ENCODE peak calls at places on chromosomes 4 and X, in six cellular contexts. X is coronary artery, M is HT1080, I is EH, V is aorta, H is astrocyte of the cerebellum. D is an unnamed sample.

GRCh38 chrX:68343551-68343950 is 89.7 kb downstream of the OPHN1 start:
- DNase-seq in V (no peak), M (no peak), I (no peak), H (no peak), X (no peak), D (no peak)

GRCh38 chr4:30866444-30866843 is 146.3 kb downstream of the PCDH7 start:
- DNase-seq in X (no peak), V (no peak), M (no peak), H (no peak), I (peak), D (no peak)

GRCh38 chr4:175622887-175623286 is 189.2 kb downstream of the GPM6A start:
- DNase-seq in V (no peak), I (peak), H (no peak), M (no peak), X (no peak), D (no peak)

GRCh38 chr4:67928547-67928946 is 34.7 kb downstream of the TMPRSS11A start:
- DNase-seq in V (no peak), I (no peak), X (no peak), M (peak), H (no peak), D (no peak)

GRCh38 chr4:172709376-172709775 is 459.2 kb upstream of the GALNT7 start:
- DNase-seq in V (no peak), H (no peak), M (no peak), X (no peak), I (no peak), D (no peak)

GRCh38 chr4:80913381-80913780 is 117.1 kb upstream of the BMP3 start:
- DNase-seq in X (no peak), I (no peak), V (no peak), H (no peak), M (no peak), D (no peak)

GRCh38 chr4:135032670-135033069 is 831.1 kb upstream of the PABPC4L start:
- DNase-seq in V (no peak), X (no peak), H (no peak), M (no peak), I (no peak), D (no peak)

GRCh38 chr4:88147799-88148217 is 10.6 kb downstream of the ABCG2 start:
- DNase-seq in M (no peak), X (no peak), V (no peak), I (no peak), H (no peak), D (no peak)

GRCh38 chrX:47217121-47217851 is 1.2 kb upstream of the CDK16 start:
- DNase-seq in M (peak), I (peak), H (peak), X (no peak), V (peak), D (no peak)

GRCh38 chrX:75746891-75747639 is 38.0 kb downstream of the MAGEE2 start:
- DNase-seq in M (no peak), I (peak), V (peak), H (no peak), X (no peak), D (peak)

GRCh38 chrX:68728186-68728585 is 80.7 kb downstream of the STARD8 start:
- DNase-seq in V (no peak), H (no peak), M (no peak), I (no peak), X (no peak), D (no peak)

GRCh38 chrX:110346681-110347080 is 12.0 kb upstream of the RTL9 start:
- DNase-seq in X (no peak), M (no peak), H (no peak), I (peak), V (peak), D (no peak)

GRCh38 chr4:70739496-70740337 is 18.0 kb downstream of the RUFY3 start:
- DNase-seq in M (no peak), H (no peak), X (no peak), V (no peak), I (no peak), D (no peak)

GRCh38 chr4:1952719-1953118 is 56.1 kb downstream of the NELFA start:
- DNase-seq in I (no peak), V (no peak), M (no peak), H (no peak), X (no peak), D (no peak)

GRCh38 chr4:154626793-154627484 is 14.5 kb upstream of the FGG start:
- DNase-seq in M (peak), H (no peak), I (peak), X (no peak), V (peak), D (peak)

GRCh38 chrX:46666831-46667230 is 92.1 kb downstream of the SLC9A7 start:
- DNase-seq in X (no peak), I (peak), H (no peak), V (no peak), M (no peak), D (no peak)

GRCh38 chrX:102934624-102935023 is 2.4 kb upstream of the RAB40AL start:
- DNase-seq in H (no peak), X (no peak), I (peak), V (no peak), M (peak), D (peak)

GRCh38 chr4:139665690-139666529 is at the start of gene MGST2:
- DNase-seq in X (peak), H (no peak), M (no peak), V (peak), I (peak), D (no peak)

GRCh38 chr4:169009281-169010124 is 552 bp downstream of the CBR4 start:
- DNase-seq in I (peak), H (no peak), M (peak), X (peak), V (peak), D (peak)

GRCh38 chr4:74777531-74777930 is 16.8 kb downstream of the BTC start:
- DNase-seq in I (no peak), X (no peak), M (peak), V (no peak), H (no peak), D (no peak)

GRCh38 chr4:163484906-163485305 is 9.6 kb upstream of the TMA16 start:
- DNase-seq in I (peak), M (peak), H (peak), V (no peak), X (no peak), D (peak)

GRCh38 chr4:113512880-113513279 is 248.7 kb downstream of the CAMK2D start:
- DNase-seq in I (no peak), X (no peak), M (no peak), H (no peak), V (no peak), D (no peak)

GRCh38 chrX:47143894-47144625 is 442 bp downstream of the NDUFB11 start:
- DNase-seq in V (peak), X (peak), I (peak), H (no peak), M (no peak), D (no peak)

GRCh38 chrX:4944767-4945166 is 1231.3 kb upstream of the PRKX start:
- DNase-seq in I (no peak), H (no peak), X (no peak), M (peak), V (no peak), D (no peak)

GRCh38 chr4:147786531-147786930 is 54.6 kb downstream of the ARHGAP10 start:
- DNase-seq in M (no peak), H (no peak), I (no peak), V (no peak), X (no peak), D (no peak)

GRCh38 chrX:148537556-148538182 is 37.3 kb downstream of the AFF2 start:
- DNase-seq in H (no peak), X (no peak), M (no peak), V (no peak), I (no peak), D (no peak)

GRCh38 chr4:71241467-71242401 is 97.1 kb upstream of the SLC4A4 start:
- DNase-seq in H (no peak), M (no peak), V (no peak), I (no peak), X (no peak), D (no peak)

GRCh38 chrX:7334253-7334935 is 186.4 kb upstream of the PUDP start:
- DNase-seq in H (peak), V (no peak), M (peak), X (no peak), I (peak), D (peak)

GRCh38 chr4:13484749-13485345 is 707 bp upstream of the RAB28 start:
- DNase-seq in X (no peak), H (no peak), M (no peak), V (no peak), I (no peak), D (peak)

GRCh38 chr4:101169044-101170014 is 178.0 kb downstream of the PPP3CA start:
- DNase-seq in M (peak), V (peak), X (no peak), I (peak), H (peak), D (no peak)

GRCh38 chr4:176508780-176509331 is 189.1 kb downstream of the SPCS3 start:
- DNase-seq in I (no peak), M (no peak), H (no peak), V (no peak), X (no peak), D (no peak)

GRCh38 chr4:74217365-74217764 is 59.4 kb downstream of the MTHFD2L start:
- DNase-seq in I (peak), X (no peak), H (peak), V (no peak), M (peak), D (peak)

GRCh38 chrX:143500751-143501150 is 16.5 kb downstream of the SPANXN3 start:
- DNase-seq in H (no peak), M (peak), X (no peak), V (no peak), I (no peak), D (no peak)

GRCh38 chrX:77404318-77404878 is 42.8 kb upstream of the FGF16 start:
- DNase-seq in X (no peak), V (no peak), I (no peak), M (no peak), H (no peak), D (no peak)

GRCh38 chr4:99151452-99151851 is 7.4 kb upstream of the ADH4 start:
- DNase-seq in H (no peak), I (no peak), X (no peak), M (no peak), V (no peak), D (no peak)

GRCh38 chr4:83285022-83285387 is 407 bp upstream of the COQ2 start:
- DNase-seq in I (peak), V (no peak), M (peak), H (no peak), X (no peak), D (peak)

GRCh38 chr4:65502151-65502691 is 168.1 kb downstream of the EPHA5 start:
- DNase-seq in H (peak), X (no peak), V (no peak), M (peak), I (peak), D (peak)

GRCh38 chr4:96293806-96294205 is 453.9 kb downstream of the PDHA2 start:
- DNase-seq in I (no peak), X (no peak), V (no peak), H (no peak), M (no peak), D (no peak)

GRCh38 chrX:39576081-39576701 is 521.6 kb downstream of the BCOR start:
- DNase-seq in I (no peak), M (no peak), V (peak), X (no peak), H (no peak), D (no peak)